ENCODE peak calls at places on chromosomes 12 and 14, in eight cellular contexts. Q is natural killer cell, J is RWPE2, P is HCT116, C is activated B cell treated with CpG ODN at 0.5 μM for 24 hours, B is PC-3, N is gastrocnemius medialis, I is upper lobe of right lung. D is an unnamed sample.

GRCh38 chr14:76531821-76532318 is 155.9 kb downstream of the ESRRB start:
- ATAC-seq in Q (no peak), J (peak), P (no peak), C (no peak), B (no peak), N (no peak), I (no peak), D (no peak)

GRCh38 chr12:120347766-120348165 is 20.2 kb upstream of the PLA2G1B start:
- ATAC-seq in Q (no peak), J (no peak), P (no peak), C (no peak), B (no peak), N (no peak), I (no peak), D (no peak)

GRCh38 chr12:111093428-111094142 is 173.2 kb upstream of the MYL2 start:
- ATAC-seq in Q (peak), J (no peak), P (no peak), C (peak), B (no peak), N (no peak), I (no peak), D (no peak)

GRCh38 chr14:68085742-68086141 is 266.2 kb downstream of the RAD51B start:
- ATAC-seq in Q (no peak), J (no peak), P (no peak), C (no peak), B (no peak), N (no peak), I (no peak), D (no peak)

GRCh38 chr14:77186911-77187648 is 5.5 kb downstream of the TMEM63C start:
- ATAC-seq in Q (no peak), J (peak), P (peak), C (no peak), B (peak), N (no peak), I (peak), D (peak)

GRCh38 chr12:27101290-27101689 is 18.9 kb upstream of the C12orf71 start:
- ATAC-seq in Q (no peak), J (peak), P (no peak), C (no peak), B (peak), N (no peak), I (no peak), D (no peak)

GRCh38 chr12:92107621-92108131 is 38.0 kb downstream of the BTG1 start:
- ATAC-seq in Q (no peak), J (no peak), P (no peak), C (no peak), B (no peak), N (no peak), I (no peak), D (no peak)

GRCh38 chr12:50325890-50326391 is 42.6 kb upstream of the LIMA1 start:
- ATAC-seq in Q (no peak), J (peak), P (no peak), C (no peak), B (peak), N (no peak), I (peak), D (peak)

GRCh38 chr14:99744199-99744872 is 48.9 kb upstream of the EML1 start:
- ATAC-seq in Q (no peak), J (no peak), P (no peak), C (no peak), B (no peak), N (no peak), I (no peak), D (no peak)

GRCh38 chr14:69711065-69711464 is 55.9 kb upstream of the SRSF5 start:
- ATAC-seq in Q (no peak), J (no peak), P (no peak), C (no peak), B (no peak), N (no peak), I (peak), D (no peak)